ENCODE peak calls at places on chromosomes 4 and X, in six cellular contexts. S is WERI-Rb-1, C is astrocyte of the cerebellum, G is HepG2, X is cardiac fibroblast, Y is lower lobe of right lung. U is an unnamed sample.

GRCh38 chrX:12981880-12982279 is 7.0 kb downstream of the TMSB4X start:
- DNase-seq in X (no peak), Y (no peak), G (no peak), C (no peak), S (no peak), U (no peak)

GRCh38 chr4:165927366-165927765 is 54.3 kb downstream of the TLL1 start:
- DNase-seq in C (no peak), X (no peak), Y (no peak), S (no peak), G (no peak), U (no peak)

GRCh38 chr4:123819362-123820035 is 422.9 kb downstream of the SPRY1 start:
- DNase-seq in Y (no peak), C (no peak), X (peak; percentile 61), G (no peak), S (no peak), U (no peak)

GRCh38 chr4:141041021-141041476 is 92.2 kb downstream of the RNF150 start:
- DNase-seq in Y (no peak), C (no peak), X (peak; percentile 10), G (no peak), S (no peak), U (no peak)

GRCh38 chrX:44462851-44463250 is 79.8 kb downstream of the FUNDC1 start:
- DNase-seq in Y (no peak), X (peak; percentile 2), C (no peak), S (no peak), G (no peak), U (no peak)

GRCh38 chr4:42366959-42367358 is 30.3 kb upstream of the SHISA3 start:
- DNase-seq in S (no peak), Y (no peak), G (no peak), C (no peak), X (no peak), U (no peak)

GRCh38 chr4:26307027-26307426 is 13.8 kb upstream of the RBPJ start:
- DNase-seq in Y (no peak), X (no peak), G (no peak), S (no peak), C (no peak), U (no peak)

GRCh38 chrX:16826207-16826606 is 39.9 kb downstream of the TXLNG start:
- DNase-seq in G (peak; percentile 78), X (peak; percentile 67), Y (no peak), C (no peak), S (no peak), U (peak; percentile 46)

GRCh38 chr4:169253904-169254303 is 16.9 kb downstream of the SH3RF1 start:
- DNase-seq in S (no peak), X (peak; percentile 81), G (no peak), Y (no peak), C (peak; percentile 94), U (no peak)

GRCh38 chrX:83416273-83416672 is 91.8 kb upstream of the POU3F4 start:
- DNase-seq in S (no peak), Y (no peak), X (peak; percentile 2), C (no peak), G (no peak), U (no peak)
- TF ChIP-seq CTCF in S (no peak), Y (no peak), X (no peak), C (no peak), G (no peak), U (no peak)

GRCh38 chr4:7928711-7929505 is 10.8 kb downstream of the AFAP1 start:
- DNase-seq in S (peak; percentile 73), G (peak; percentile 56), X (peak; percentile 50), Y (no peak), C (no peak), U (no peak)
- TF ChIP-seq CTCF in S (peak; percentile 71), G (peak; percentile 75), X (peak; percentile 28), Y (peak; percentile 12), C (peak; percentile 41), U (peak; percentile 28)

GRCh38 chrX:8179653-8180052 is 8.6 kb upstream of the VCX2 start:
- DNase-seq in X (peak; percentile 0), S (no peak), C (no peak), G (no peak), Y (no peak), U (no peak)
- TF ChIP-seq CTCF in X (no peak), S (no peak), C (peak; percentile 7), G (no peak), Y (peak; percentile 16), U (no peak)

GRCh38 chr4:60744767-60745166 is 455.4 kb upstream of the ADGRL3 start:
- DNase-seq in X (peak; percentile 36), G (no peak), C (no peak), S (peak; percentile 16), Y (no peak), U (no peak)
- TF ChIP-seq CTCF in X (peak; percentile 18), G (no peak), C (no peak), S (peak; percentile 2), Y (no peak), U (no peak)

DNA sequence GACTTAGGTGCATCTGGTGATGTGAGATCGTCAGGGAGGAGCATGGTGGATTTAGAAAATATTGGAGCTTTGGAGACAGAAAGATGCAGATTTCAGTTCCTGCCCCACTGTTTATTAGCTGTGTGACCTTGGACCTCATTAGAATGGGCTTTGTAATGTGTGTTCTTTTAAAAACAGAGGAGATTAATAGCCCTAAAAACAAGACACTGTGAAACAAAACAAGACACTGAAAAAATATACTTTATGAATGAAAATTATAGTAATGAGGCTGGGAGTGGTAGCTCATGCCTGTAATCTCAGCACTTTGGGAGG is 79.5 kb downstream of the EVC start:
- DNase-seq in Y (no peak), X (no peak), C (no peak), G (no peak), S (no peak), U (no peak)
- TF ChIP-seq CTCF in Y (no peak), X (no peak), C (no peak), G (no peak), S (no peak), U (no peak)